ENCODE peak calls at places on chromosomes 13 and 19, in eight cellular contexts. One of them, this sample, is unnamed.
A peak's percentile ranks its signal among the peaks of the same experiment; 100 is the strongest.

GRCh38 chr19:7226749-7227148 is 67.5 kb downstream of the INSR start:
- DNase-seq in activated T-cell treated with anti-CD3 and anti-CD28 coated beads, Interleukin-2, amount 50 U/mL, for 48 hours: no peak
- DNase-seq in AG10803: peak; percentile 55
- DNase-seq in neural progenitor cell: no peak
- DNase-seq in GM19239: no peak
- DNase-seq in AG09319: no peak
- DNase-seq in A673: no peak
- DNase-seq in effector CD4-positive, alpha-beta T cell: no peak
- DNase-seq in this sample: no peak

GRCh38 chr19:44897835-44898234 is 6.8 kb downstream of the TOMM40 start:
- DNase-seq in activated T-cell treated with anti-CD3 and anti-CD28 coated beads, Interleukin-2, amount 50 U/mL, for 48 hours: no peak
- DNase-seq in AG10803: no peak
- DNase-seq in neural progenitor cell: no peak
- DNase-seq in GM19239: no peak
- DNase-seq in AG09319: no peak
- DNase-seq in A673: no peak
- DNase-seq in effector CD4-positive, alpha-beta T cell: no peak
- DNase-seq in this sample: no peak

GRCh38 chr13:44273991-44274810 is 99.4 kb upstream of the SERP2 start:
- DNase-seq in activated T-cell treated with anti-CD3 and anti-CD28 coated beads, Interleukin-2, amount 50 U/mL, for 48 hours: peak; percentile 37
- DNase-seq in AG10803: peak; percentile 55
- DNase-seq in neural progenitor cell: no peak
- DNase-seq in GM19239: peak; percentile 18
- DNase-seq in AG09319: no peak
- DNase-seq in A673: no peak
- DNase-seq in effector CD4-positive, alpha-beta T cell: peak; percentile 12
- DNase-seq in this sample: no peak

GRCh38 chr13:93476175-93476574 is 249.6 kb downstream of the GPC6 start:
- DNase-seq in activated T-cell treated with anti-CD3 and anti-CD28 coated beads, Interleukin-2, amount 50 U/mL, for 48 hours: no peak
- DNase-seq in AG10803: peak; percentile 80
- DNase-seq in neural progenitor cell: no peak
- DNase-seq in GM19239: no peak
- DNase-seq in AG09319: peak; percentile 2
- DNase-seq in A673: peak; percentile 25
- DNase-seq in effector CD4-positive, alpha-beta T cell: no peak
- DNase-seq in this sample: no peak

GRCh38 chr13:29994911-29995601 is 144.6 kb upstream of the UBL3 start:
- DNase-seq in activated T-cell treated with anti-CD3 and anti-CD28 coated beads, Interleukin-2, amount 50 U/mL, for 48 hours: no peak
- DNase-seq in AG10803: peak; percentile 49
- DNase-seq in neural progenitor cell: no peak
- DNase-seq in GM19239: no peak
- DNase-seq in AG09319: no peak
- DNase-seq in A673: no peak
- DNase-seq in effector CD4-positive, alpha-beta T cell: no peak
- DNase-seq in this sample: no peak

GRCh38 chr19:45568732-45569131 is 15.9 kb downstream of the OPA3 start:
- DNase-seq in activated T-cell treated with anti-CD3 and anti-CD28 coated beads, Interleukin-2, amount 50 U/mL, for 48 hours: no peak
- DNase-seq in AG10803: peak; percentile 53
- DNase-seq in neural progenitor cell: no peak
- DNase-seq in GM19239: no peak
- DNase-seq in AG09319: no peak
- DNase-seq in A673: peak; percentile 79
- DNase-seq in effector CD4-positive, alpha-beta T cell: no peak
- DNase-seq in this sample: peak; percentile 91

GRCh38 chr19:10407102-10407501 is 3.8 kb upstream of the CDC37 start:
- DNase-seq in activated T-cell treated with anti-CD3 and anti-CD28 coated beads, Interleukin-2, amount 50 U/mL, for 48 hours: no peak
- DNase-seq in AG10803: no peak
- DNase-seq in neural progenitor cell: no peak
- DNase-seq in GM19239: no peak
- DNase-seq in AG09319: no peak
- DNase-seq in A673: no peak
- DNase-seq in effector CD4-positive, alpha-beta T cell: no peak
- DNase-seq in this sample: no peak

GRCh38 chr19:10295305-10295846 is 5.6 kb downstream of the ICAM5 start:
- DNase-seq in activated T-cell treated with anti-CD3 and anti-CD28 coated beads, Interleukin-2, amount 50 U/mL, for 48 hours: peak; percentile 69
- DNase-seq in AG10803: no peak
- DNase-seq in neural progenitor cell: peak; percentile 46
- DNase-seq in GM19239: peak; percentile 96
- DNase-seq in AG09319: no peak
- DNase-seq in A673: no peak
- DNase-seq in effector CD4-positive, alpha-beta T cell: peak; percentile 55
- DNase-seq in this sample: no peak

GRCh38 chr19:11210656-11210928 is 13.2 kb upstream of the KANK2 start:
- DNase-seq in activated T-cell treated with anti-CD3 and anti-CD28 coated beads, Interleukin-2, amount 50 U/mL, for 48 hours: no peak
- DNase-seq in AG10803: no peak
- DNase-seq in neural progenitor cell: no peak
- DNase-seq in GM19239: no peak
- DNase-seq in AG09319: no peak
- DNase-seq in A673: no peak
- DNase-seq in effector CD4-positive, alpha-beta T cell: no peak
- DNase-seq in this sample: no peak

GRCh38 chr19:45954132-45954531 is 19.5 kb downstream of the NOVA2 start:
- DNase-seq in activated T-cell treated with anti-CD3 and anti-CD28 coated beads, Interleukin-2, amount 50 U/mL, for 48 hours: no peak
- DNase-seq in AG10803: no peak
- DNase-seq in neural progenitor cell: peak; percentile 89
- DNase-seq in GM19239: no peak
- DNase-seq in AG09319: no peak
- DNase-seq in A673: no peak
- DNase-seq in effector CD4-positive, alpha-beta T cell: no peak
- DNase-seq in this sample: peak; percentile 31

GRCh38 chr13:100883453-100883852 is 208.9 kb upstream of the TMTC4 start:
- DNase-seq in activated T-cell treated with anti-CD3 and anti-CD28 coated beads, Interleukin-2, amount 50 U/mL, for 48 hours: no peak
- DNase-seq in AG10803: no peak
- DNase-seq in neural progenitor cell: no peak
- DNase-seq in GM19239: no peak
- DNase-seq in AG09319: no peak
- DNase-seq in A673: no peak
- DNase-seq in effector CD4-positive, alpha-beta T cell: no peak
- DNase-seq in this sample: peak; percentile 2

GRCh38 chr19:38743394-38744297 is 628 bp downstream of the CAPN12 start:
- DNase-seq in activated T-cell treated with anti-CD3 and anti-CD28 coated beads, Interleukin-2, amount 50 U/mL, for 48 hours: no peak
- DNase-seq in AG10803: no peak
- DNase-seq in neural progenitor cell: no peak
- DNase-seq in GM19239: no peak
- DNase-seq in AG09319: no peak
- DNase-seq in A673: no peak
- DNase-seq in effector CD4-positive, alpha-beta T cell: no peak
- DNase-seq in this sample: no peak

GRCh38 chr19:4302238-4302630 is at the start of gene TMIGD2:
- DNase-seq in activated T-cell treated with anti-CD3 and anti-CD28 coated beads, Interleukin-2, amount 50 U/mL, for 48 hours: peak; percentile 42
- DNase-seq in AG10803: no peak
- DNase-seq in neural progenitor cell: no peak
- DNase-seq in GM19239: no peak
- DNase-seq in AG09319: no peak
- DNase-seq in A673: no peak
- DNase-seq in effector CD4-positive, alpha-beta T cell: no peak
- DNase-seq in this sample: no peak

GRCh38 chr19:49130325-49130724 is 11.0 kb downstream of the PPFIA3 start:
- DNase-seq in activated T-cell treated with anti-CD3 and anti-CD28 coated beads, Interleukin-2, amount 50 U/mL, for 48 hours: no peak
- DNase-seq in AG10803: no peak
- DNase-seq in neural progenitor cell: no peak
- DNase-seq in GM19239: no peak
- DNase-seq in AG09319: no peak
- DNase-seq in A673: no peak
- DNase-seq in effector CD4-positive, alpha-beta T cell: no peak
- DNase-seq in this sample: no peak

GRCh38 chr19:49690073-49690655 is 752 bp upstream of the CPT1C start:
- DNase-seq in activated T-cell treated with anti-CD3 and anti-CD28 coated beads, Interleukin-2, amount 50 U/mL, for 48 hours: no peak
- DNase-seq in AG10803: no peak
- DNase-seq in neural progenitor cell: peak; percentile 31
- DNase-seq in GM19239: no peak
- DNase-seq in AG09319: no peak
- DNase-seq in A673: peak; percentile 49
- DNase-seq in effector CD4-positive, alpha-beta T cell: no peak
- DNase-seq in this sample: no peak

GRCh38 chr13:98556968-98557591 is 19.8 kb downstream of the STK24 start:
- DNase-seq in activated T-cell treated with anti-CD3 and anti-CD28 coated beads, Interleukin-2, amount 50 U/mL, for 48 hours: no peak
- DNase-seq in AG10803: no peak
- DNase-seq in neural progenitor cell: no peak
- DNase-seq in GM19239: no peak
- DNase-seq in AG09319: no peak
- DNase-seq in A673: no peak
- DNase-seq in effector CD4-positive, alpha-beta T cell: peak; percentile 31
- DNase-seq in this sample: peak; percentile 24

This sample was measured in NCI-H69.